ENCODE peak calls at places on chromosomes 7 and 10, in six cellular contexts. N, E, Q, G, J and H are unnamed samples.

GRCh38 chr10:125444790-125445189 is 238.2 kb downstream of the TEX36 start:
- DNase-seq in Q (no peak), N (no peak), G (no peak), J (no peak), E (no peak), H (no peak)

GRCh38 chr10:21926949-21927348 is 76.6 kb downstream of the DNAJC1 start:
- DNase-seq in N (no peak), Q (no peak), G (no peak), E (no peak), J (no peak), H (no peak)

GRCh38 chr10:70809011-70809611 is 6.6 kb upstream of the SGPL1 start:
- DNase-seq in Q (peak), G (no peak), E (no peak), J (no peak), N (no peak), H (no peak)

GRCh38 chr10:66882271-66882670 is 43.6 kb upstream of the LRRTM3 start:
- DNase-seq in N (no peak), E (no peak), J (no peak), G (no peak), Q (no peak), H (no peak)

GRCh38 chr7:76020031-76020714 is 25.8 kb upstream of the TMEM120A start:
- DNase-seq in G (peak), J (peak), Q (peak), E (peak), N (peak), H (peak)

GRCh38 chr7:51060536-51060935 is 256.1 kb downstream of the COBL start:
- DNase-seq in N (no peak), Q (no peak), J (no peak), E (no peak), G (no peak), H (no peak)

GRCh38 chr7:28410628-28411578 is 1.4 kb upstream of the CREB5 start:
- DNase-seq in Q (peak), G (no peak), N (peak), J (peak), E (peak), H (no peak)

GRCh38 chr10:103553743-103554487 is 60.4 kb downstream of the NEURL1 start:
- DNase-seq in Q (no peak), J (no peak), E (no peak), N (no peak), G (no peak), H (no peak)

GRCh38 chr10:113929522-113929921 is 75.1 kb downstream of the NHLRC2 start:
- DNase-seq in N (no peak), E (no peak), J (no peak), Q (no peak), G (no peak), H (no peak)

GRCh38 chr10:114715171-114715670 is 57.1 kb upstream of the ABLIM1 start:
- DNase-seq in Q (no peak), E (no peak), G (no peak), J (no peak), N (no peak), H (no peak)

GRCh38 chr7:38660427-38661099 is 29.4 kb upstream of the AMPH start:
- DNase-seq in G (no peak), E (peak), Q (peak), J (no peak), N (no peak), H (peak)

GRCh38 chr10:72616716-72617115 is 9.2 kb downstream of the MICU1 start:
- DNase-seq in J (no peak), E (no peak), G (no peak), Q (no peak), N (no peak), H (no peak)

GRCh38 chr10:94938383-94938782 is at the start of gene CYP2C9:
- DNase-seq in J (no peak), Q (no peak), E (no peak), G (no peak), N (no peak), H (no peak)

GRCh38 chr7:108459922-108460551 is 3.8 kb upstream of the NRCAM start:
- DNase-seq in E (no peak), Q (peak), J (no peak), G (no peak), N (no peak), H (peak)

GRCh38 chr7:96076350-96076707 is 245.6 kb downstream of the SLC25A13 start:
- DNase-seq in G (no peak), Q (no peak), N (no peak), J (no peak), E (peak), H (no peak)

GRCh38 chr10:83957168-83957750 is 182.1 kb upstream of the GHITM start:
- DNase-seq in E (no peak), Q (no peak), N (no peak), G (no peak), J (no peak), H (no peak)

GRCh38 chr7:27204851-27205322 is 5.0 kb upstream of the HOXA13 start:
- DNase-seq in G (no peak), N (no peak), J (peak), Q (no peak), E (no peak), H (no peak)

GRCh38 chr7:82335927-82336326 is 107.7 kb downstream of the CACNA2D1 start:
- DNase-seq in G (no peak), E (no peak), J (no peak), Q (no peak), N (no peak), H (no peak)

GRCh38 chr10:76317078-76317477 is 885.7 kb downstream of the LRMDA start:
- DNase-seq in J (no peak), N (no peak), G (no peak), E (no peak), Q (no peak), H (no peak)

GRCh38 chr10:130480491-130480890 is 344.3 kb downstream of the GLRX3 start:
- DNase-seq in N (no peak), G (no peak), Q (no peak), J (no peak), E (no peak), H (no peak)

GRCh38 chr7:33649476-33650441 is 255.6 kb upstream of the BMPER start:
- DNase-seq in E (no peak), G (no peak), N (no peak), Q (no peak), J (peak), H (no peak)

GRCh38 chr7:135185471-135186260 is 15.2 kb upstream of the CYREN start:
- DNase-seq in E (no peak), G (no peak), J (no peak), Q (no peak), N (no peak), H (no peak)

GRCh38 chr7:151432658-151433521 is 7.1 kb downstream of the CRYGN start:
- DNase-seq in N (no peak), J (no peak), G (peak), Q (no peak), E (no peak), H (no peak)

GRCh38 chr10:86709786-86710185 is 41.5 kb downstream of the LDB3 start:
- DNase-seq in Q (no peak), E (no peak), J (no peak), G (no peak), N (no peak), H (no peak)

GRCh38 chr7:157760004-157760730 is 423.4 kb downstream of the DNAJB6 start:
- DNase-seq in J (no peak), Q (no peak), N (no peak), E (no peak), G (no peak), H (no peak)

GRCh38 chr7:78985509-78985908 is 468.0 kb downstream of the MAGI2 start:
- DNase-seq in J (no peak), G (no peak), E (no peak), N (no peak), Q (no peak), H (no peak)

GRCh38 chr10:110336111-110336721 is 31.5 kb upstream of the SMNDC1 start:
- DNase-seq in G (no peak), J (no peak), Q (peak), E (no peak), N (no peak), H (no peak)

GRCh38 chr7:756231-756927 is 29.3 kb upstream of the PRKAR1B start:
- DNase-seq in G (no peak), J (no peak), N (peak), Q (no peak), E (no peak), H (no peak)

GRCh38 chr7:29414216-29414615 is 149.4 kb upstream of the PRR15 start:
- DNase-seq in N (no peak), J (no peak), E (no peak), G (no peak), Q (no peak), H (no peak)

GRCh38 chr10:98608417-98608816 is 161.7 kb upstream of the HPS1 start:
- DNase-seq in E (no peak), J (no peak), Q (no peak), G (no peak), N (no peak), H (no peak)

GRCh38 chr7:63093481-63093880 is 905.2 kb upstream of the ZNF722 start:
- DNase-seq in E (no peak), Q (peak), J (no peak), N (no peak), G (no peak), H (no peak)

GRCh38 chr10:77245953-77246352 is 391.7 kb downstream of the KCNMA1 start:
- DNase-seq in J (no peak), E (no peak), G (no peak), N (no peak), Q (no peak), H (no peak)

GRCh38 chr7:82926477-82926876 is 236.2 kb downstream of the PCLO start:
- DNase-seq in J (no peak), Q (no peak), E (no peak), N (no peak), G (no peak), H (no peak)

GRCh38 chr10:112229096-112229495 is 45.5 kb upstream of the GPAM start:
- DNase-seq in G (no peak), E (no peak), Q (no peak), J (no peak), N (no peak), H (no peak)

GRCh38 chr10:13272164-13272571 is 27.7 kb downstream of the PHYH start:
- DNase-seq in Q (peak), E (no peak), G (no peak), J (peak), N (no peak), H (no peak)

GRCh38 chr10:81034376-81034775 is 496.7 kb downstream of the SH2D4B start:
- DNase-seq in N (no peak), Q (no peak), J (no peak), E (no peak), G (no peak), H (no peak)

GRCh38 chr7:140304071-140304799 is 94.1 kb downstream of the SLC37A3 start:
- DNase-seq in Q (no peak), G (peak), J (no peak), E (no peak), N (no peak), H (no peak)
- TF ChIP-seq CTCF in Q (no peak), G (peak), J (peak), E (peak), N (no peak), H (no peak)

DNA sequence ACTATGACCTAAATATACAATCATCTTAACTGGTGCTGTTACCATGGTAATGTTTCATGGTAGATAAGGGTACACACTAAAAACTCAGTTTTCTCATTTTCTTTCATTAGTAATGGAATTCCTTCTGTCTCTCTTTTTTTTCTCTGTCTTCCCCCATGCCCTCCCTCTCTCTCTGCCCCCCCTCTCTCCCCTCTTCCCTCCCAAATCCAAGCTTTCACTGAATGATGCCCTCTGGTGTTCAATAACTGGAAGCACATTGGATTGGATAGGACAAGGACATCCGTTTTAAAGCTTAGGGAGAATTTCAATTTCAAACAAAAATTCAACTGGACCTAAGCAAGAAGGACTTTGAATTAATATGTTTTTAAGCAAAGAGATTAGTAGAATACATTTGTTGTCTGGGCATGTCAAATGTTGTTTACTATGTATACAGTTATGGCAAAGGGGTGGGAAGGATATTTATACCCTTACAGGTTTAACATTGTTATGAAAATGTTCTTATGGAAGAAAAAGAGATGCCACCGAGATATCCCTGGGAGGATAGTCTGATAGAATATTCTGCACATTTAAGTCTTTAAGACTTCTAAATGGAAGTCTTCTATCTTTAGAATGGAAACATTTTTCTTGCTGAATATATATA is 6.1 kb downstream of the CHRM2 start:
- DNase-seq in E (no peak), J (no peak), G (no peak), Q (no peak), N (no peak), H (no peak)
- TF ChIP-seq CTCF in E (peak), J (no peak), G (no peak), Q (no peak), N (no peak), H (peak)

DNA sequence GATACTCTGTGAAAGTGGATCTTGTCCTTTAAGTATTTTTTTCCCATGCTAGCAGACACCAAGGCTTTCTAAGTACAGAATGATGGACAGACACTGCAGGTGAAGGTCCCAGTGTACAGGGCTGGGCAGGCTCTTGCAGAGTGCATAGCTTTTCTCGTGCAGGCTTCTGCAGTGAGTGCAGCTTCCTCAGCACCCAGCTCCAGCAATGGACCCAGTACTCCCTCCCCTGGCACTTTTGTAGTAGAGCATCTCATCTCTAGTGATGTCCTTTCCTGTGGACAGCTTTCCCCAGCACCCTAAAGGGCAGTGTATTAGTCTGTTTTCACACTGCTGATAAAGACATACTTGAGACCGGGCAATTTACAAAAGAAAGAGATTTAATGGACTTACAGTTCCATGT is 104.3 kb downstream of the CUL2 start:
- DNase-seq in E (no peak), N (no peak), Q (peak), G (no peak), J (no peak), H (no peak)
- TF ChIP-seq CTCF in E (peak), N (peak), Q (no peak), G (no peak), J (no peak), H (no peak)

GRCh38 chr7:132785861-132786260 is 209.6 kb upstream of the PLXNA4 start:
- DNase-seq in G (no peak), N (no peak), E (no peak), J (no peak), Q (no peak), H (no peak)
- TF ChIP-seq CTCF in G (no peak), N (no peak), E (no peak), J (no peak), Q (no peak), H (no peak)

DNA sequence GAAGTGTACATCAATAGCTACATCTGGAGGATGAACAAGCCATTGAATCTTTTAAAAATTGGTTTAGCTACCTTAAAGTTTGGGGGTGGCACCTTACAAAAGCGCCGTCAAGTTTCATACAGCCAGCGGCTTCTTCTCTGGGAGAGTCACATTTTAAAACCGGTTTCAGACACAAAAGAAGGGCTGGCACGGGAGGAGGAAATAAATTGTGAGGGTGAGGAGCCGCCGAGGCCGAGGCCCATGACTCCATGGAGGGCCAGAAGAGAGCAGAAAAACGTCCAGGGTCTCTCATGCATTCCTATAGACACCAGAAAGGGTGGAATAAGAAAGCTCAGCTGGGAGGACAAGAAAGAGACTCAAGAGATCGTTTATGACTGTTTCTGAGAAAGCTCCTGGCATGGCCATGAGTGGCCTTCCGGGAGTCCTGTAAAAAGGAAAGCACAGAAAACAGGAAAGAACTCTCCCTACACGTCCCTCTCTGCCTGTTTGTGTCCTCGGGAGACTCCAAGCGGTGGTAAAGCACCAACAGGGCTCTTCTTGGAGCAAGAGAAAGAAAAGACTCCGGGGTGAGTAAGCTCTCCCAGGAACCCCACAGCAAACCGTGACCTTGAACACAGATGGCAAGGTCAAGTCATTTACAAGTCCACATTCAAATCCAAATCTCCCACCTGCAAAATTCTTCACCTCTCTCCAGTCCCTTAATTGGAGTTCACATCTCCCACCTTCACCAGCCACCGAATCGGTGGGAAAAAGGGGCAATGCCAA is 1.8 kb downstream of the FRAT2 start:
- DNase-seq in Q (peak), E (no peak), J (peak), G (no peak), N (no peak), H (peak)
- TF ChIP-seq CTCF in Q (no peak), E (no peak), J (no peak), G (no peak), N (peak), H (no peak)

GRCh38 chr7:155412416-155413253 is 45.3 kb upstream of the EN2 start:
- DNase-seq in Q (peak), J (peak), E (peak), N (no peak), G (peak), H (peak)
- TF ChIP-seq CTCF in Q (no peak), J (peak), E (peak), N (peak), G (peak), H (peak)

GRCh38 chr7:86911703-86912102 is 147.8 kb downstream of the ELAPOR2 start:
- DNase-seq in G (no peak), J (no peak), Q (no peak), N (no peak), E (no peak), H (no peak)
- TF ChIP-seq CTCF in G (no peak), J (no peak), Q (no peak), N (no peak), E (peak), H (peak)

GRCh38 chr10:49325916-49326783 is 27.2 kb downstream of the C10orf71 start:
- DNase-seq in G (no peak), N (peak), J (no peak), Q (no peak), E (no peak), H (no peak)

GRCh38 chr10:49323896-49324270 is 24.9 kb downstream of the C10orf71 start:
- DNase-seq in E (no peak), N (no peak), J (no peak), G (no peak), Q (no peak), H (no peak)

GRCh38 chr10:49323171-49323895 is 24.4 kb downstream of the C10orf71 start:
- DNase-seq in G (no peak), E (no peak), N (no peak), J (no peak), Q (no peak), H (no peak)

GRCh38 chr10:49325131-49325915 is 26.4 kb downstream of the C10orf71 start:
- DNase-seq in Q (no peak), J (no peak), E (no peak), N (peak), G (no peak), H (no peak)

DNA sequence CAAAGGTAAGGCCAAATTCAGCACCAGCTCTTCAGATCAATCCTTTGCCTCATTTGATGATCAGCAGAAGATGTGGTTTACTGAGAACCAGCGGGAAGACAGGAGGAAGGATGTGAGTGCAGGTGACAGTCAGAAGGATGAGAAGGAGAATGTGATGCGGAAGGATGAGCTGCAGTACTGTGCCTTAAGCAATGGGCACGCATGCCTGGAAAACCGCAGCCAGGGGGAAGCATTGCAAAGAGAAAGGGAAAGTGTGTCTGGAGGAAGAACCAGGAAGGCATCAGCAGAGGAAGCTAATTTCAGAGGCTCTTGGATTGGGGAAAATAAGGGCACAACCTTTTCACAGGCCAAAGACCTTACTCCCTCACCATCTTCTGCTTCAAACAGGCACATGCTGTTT is 25.7 kb downstream of the C10orf71 start:
- DNase-seq in Q (no peak), N (no peak), G (no peak), J (no peak), E (no peak), H (peak)
- TF ChIP-seq CTCF in Q (no peak), N (no peak), G (no peak), J (no peak), E (no peak), H (no peak)